ENCODE peak calls at places on chromosomes 13 and 19, in eight cellular contexts. G is HuH-7.5, H is type B pancreatic cell, T is heart right ventricle, Q is LoVo, S is NCI-H2171 treated with DMSO at 0.1 percent for 48 hours, K is neural progenitor cell, F is osteocyte. P is an unnamed sample.

GRCh38 chr19:7450243-7451223 is 38.3 kb downstream of the PEX11G start:
- DNase-seq in G (no peak), H (no peak), T (no peak), Q (peak; percentile 3), S (no peak), K (peak; percentile 36), F (no peak), P (peak; percentile 55)

GRCh38 chr13:39091586-39091985 is 53.3 kb downstream of the NHLRC3 start:
- DNase-seq in G (no peak), H (no peak), T (no peak), Q (no peak), S (no peak), K (no peak), F (no peak), P (no peak)

GRCh38 chr19:10390652-10391286 is 10.4 kb upstream of the TYK2 start:
- DNase-seq in G (peak; percentile 90), H (no peak), T (peak; percentile 76), Q (peak; percentile 64), S (peak; percentile 84), K (peak; percentile 81), F (no peak), P (peak; percentile 62)

GRCh38 chr19:41225238-41226052 is 6.4 kb downstream of the AXL start:
- DNase-seq in G (no peak), H (no peak), T (peak; percentile 68), Q (peak; percentile 69), S (no peak), K (peak; percentile 65), F (no peak), P (peak; percentile 98)

GRCh38 chr19:18416778-18417249 is 2.4 kb upstream of the SSBP4 start:
- DNase-seq in G (peak; percentile 91), H (peak; percentile 89), T (peak; percentile 96), Q (no peak), S (peak; percentile 87), K (peak; percentile 92), F (peak; percentile 97), P (peak; percentile 91)

GRCh38 chr13:93248627-93249047 is 22.0 kb downstream of the GPC6 start:
- DNase-seq in G (no peak), H (no peak), T (no peak), Q (no peak), S (no peak), K (peak; percentile 73), F (no peak), P (peak; percentile 88)

GRCh38 chr19:42370068-42370520 is 20.0 kb downstream of the CNFN start:
- DNase-seq in G (no peak), H (no peak), T (no peak), Q (no peak), S (no peak), K (peak; percentile 45), F (no peak), P (no peak)

GRCh38 chr13:24033527-24034302 is 126.8 kb upstream of the SPATA13 start:
- DNase-seq in G (no peak), H (no peak), T (no peak), Q (no peak), S (no peak), K (no peak), F (no peak), P (peak; percentile 9)

GRCh38 chr19:19480688-19481087 is 34.7 kb downstream of the TSSK6 start:
- DNase-seq in G (no peak), H (no peak), T (no peak), Q (no peak), S (no peak), K (no peak), F (no peak), P (peak; percentile 32)

GRCh38 chr19:3509566-3509989 is 3.5 kb downstream of the FZR1 start:
- DNase-seq in G (no peak), H (no peak), T (no peak), Q (no peak), S (no peak), K (no peak), F (no peak), P (peak; percentile 73)

GRCh38 chr13:75405976-75406703 is 75.8 kb downstream of the TBC1D4 start:
- DNase-seq in G (no peak), H (no peak), T (no peak), Q (no peak), S (peak; percentile 25), K (peak; percentile 30), F (no peak), P (peak; percentile 63)

GRCh38 chr13:92172191-92172590 is 773.8 kb downstream of the GPC5 start:
- DNase-seq in G (no peak), H (no peak), T (no peak), Q (no peak), S (no peak), K (no peak), F (no peak), P (peak; percentile 26)

GRCh38 chr13:50124536-50125305 is 109.5 kb downstream of the KCNRG start:
- DNase-seq in G (peak; percentile 93), H (peak; percentile 91), T (peak; percentile 97), Q (peak; percentile 90), S (no peak), K (peak; percentile 85), F (peak; percentile 97), P (peak; percentile 70)

GRCh38 chr19:58356236-58356970 is 3.1 kb upstream of the A1BG start:
- DNase-seq in G (no peak), H (no peak), T (no peak), Q (no peak), S (no peak), K (no peak), F (no peak), P (no peak)

GRCh38 chr13:58313219-58313618 is 681.7 kb downstream of the PCDH17 start:
- DNase-seq in G (no peak), H (no peak), T (no peak), Q (no peak), S (no peak), K (no peak), F (no peak), P (no peak)